ENCODE peak calls at places on chromosomes 6 and 20, in six cellular contexts. One of them, this sample, is unnamed.

GRCh38 chr6:57423468-57423867 is 106.0 kb downstream of the PRIM2 start:
- DNase-seq in fibroblast of lung: peak; percentile 1
- DNase-seq in endodermal cell: peak; percentile 76
- DNase-seq in colonic mucosa: no peak
- DNase-seq in mesenchymal stem cell: peak; percentile 18
- DNase-seq in K562: no peak
- DNase-seq in this sample: no peak

GRCh38 chr6:88636871-88637270 is 326.5 kb downstream of the RNGTT start:
- DNase-seq in K562: no peak
- DNase-seq in fibroblast of lung: no peak
- DNase-seq in mesenchymal stem cell: no peak
- DNase-seq in endodermal cell: no peak
- DNase-seq in colonic mucosa: no peak
- DNase-seq in this sample: no peak

GRCh38 chr6:111555041-111555440 is 50.6 kb downstream of the TRAF3IP2 start:
- DNase-seq in mesenchymal stem cell: no peak
- DNase-seq in K562: no peak
- DNase-seq in colonic mucosa: no peak
- DNase-seq in fibroblast of lung: peak; percentile 88
- DNase-seq in endodermal cell: no peak
- DNase-seq in this sample: peak; percentile 89

GRCh38 chr20:24452498-24453133 is 16.8 kb upstream of the SYNDIG1 start:
- DNase-seq in endodermal cell: peak; percentile 39
- DNase-seq in K562: no peak
- DNase-seq in colonic mucosa: no peak
- DNase-seq in mesenchymal stem cell: no peak
- DNase-seq in fibroblast of lung: no peak
- DNase-seq in this sample: no peak

GRCh38 chr6:32614366-32615081 is 22.7 kb upstream of the HLA-DQA1 start:
- DNase-seq in mesenchymal stem cell: no peak
- DNase-seq in fibroblast of lung: no peak
- DNase-seq in K562: no peak
- DNase-seq in endodermal cell: peak; percentile 45
- DNase-seq in colonic mucosa: no peak
- DNase-seq in this sample: no peak

GRCh38 chr6:34424200-34425131 is 1.4 kb downstream of the RPS10 start:
- DNase-seq in endodermal cell: no peak
- DNase-seq in K562: peak; percentile 51
- DNase-seq in fibroblast of lung: no peak
- DNase-seq in mesenchymal stem cell: no peak
- DNase-seq in colonic mucosa: no peak
- DNase-seq in this sample: no peak

GRCh38 chr20:57553376-57554018 is 7.4 kb upstream of the PCK1 start:
- DNase-seq in endodermal cell: no peak
- DNase-seq in fibroblast of lung: no peak
- DNase-seq in colonic mucosa: no peak
- DNase-seq in K562: no peak
- DNase-seq in mesenchymal stem cell: no peak
- DNase-seq in this sample: no peak

GRCh38 chr20:4166726-4167035 is 151.3 kb upstream of the RNF24 start:
- DNase-seq in mesenchymal stem cell: no peak
- DNase-seq in endodermal cell: no peak
- DNase-seq in K562: no peak
- DNase-seq in colonic mucosa: no peak
- DNase-seq in fibroblast of lung: no peak
- DNase-seq in this sample: no peak

GRCh38 chr20:62454936-62455673 is 20.7 kb downstream of the GATA5 start:
- DNase-seq in mesenchymal stem cell: peak; percentile 13
- DNase-seq in endodermal cell: peak; percentile 73
- DNase-seq in K562: no peak
- DNase-seq in colonic mucosa: no peak
- DNase-seq in fibroblast of lung: no peak
- DNase-seq in this sample: no peak

GRCh38 chr6:38846844-38847243 is 131.7 kb downstream of the DNAH8 start:
- DNase-seq in endodermal cell: no peak
- DNase-seq in colonic mucosa: no peak
- DNase-seq in mesenchymal stem cell: peak; percentile 2
- DNase-seq in fibroblast of lung: peak; percentile 42
- DNase-seq in K562: no peak
- DNase-seq in this sample: peak; percentile 27

GRCh38 chr6:90175627-90176538 is 120.8 kb downstream of the BACH2 start:
- DNase-seq in colonic mucosa: no peak
- DNase-seq in K562: no peak
- DNase-seq in fibroblast of lung: no peak
- DNase-seq in mesenchymal stem cell: no peak
- DNase-seq in endodermal cell: no peak
- DNase-seq in this sample: no peak

GRCh38 chr6:51336185-51336584 is 517.5 kb downstream of the TFAP2B start:
- DNase-seq in colonic mucosa: no peak
- DNase-seq in K562: no peak
- DNase-seq in fibroblast of lung: no peak
- DNase-seq in mesenchymal stem cell: no peak
- DNase-seq in endodermal cell: no peak
- DNase-seq in this sample: no peak

GRCh38 chr20:10064611-10065010 is 29.8 kb downstream of the ANKEF1 start:
- DNase-seq in fibroblast of lung: peak; percentile 39
- DNase-seq in K562: no peak
- DNase-seq in colonic mucosa: no peak
- DNase-seq in endodermal cell: no peak
- DNase-seq in mesenchymal stem cell: no peak
- DNase-seq in this sample: peak; percentile 32

GRCh38 chr6:37125779-37126553 is 44.0 kb upstream of the PIM1 start:
- DNase-seq in mesenchymal stem cell: no peak
- DNase-seq in K562: no peak
- DNase-seq in endodermal cell: peak; percentile 96
- DNase-seq in colonic mucosa: no peak
- DNase-seq in fibroblast of lung: peak; percentile 49
- DNase-seq in this sample: no peak

GRCh38 chr20:62367483-62368302 is 581 bp upstream of the LAMA5 start:
- DNase-seq in endodermal cell: peak; percentile 87
- DNase-seq in fibroblast of lung: no peak
- DNase-seq in K562: no peak
- DNase-seq in colonic mucosa: no peak
- DNase-seq in mesenchymal stem cell: no peak
- DNase-seq in this sample: no peak

GRCh38 chr20:33443006-33443511 is 504 bp downstream of the SNTA1 start:
- DNase-seq in colonic mucosa: peak; percentile 29
- DNase-seq in K562: peak; percentile 61
- DNase-seq in fibroblast of lung: no peak
- DNase-seq in endodermal cell: no peak
- DNase-seq in mesenchymal stem cell: peak; percentile 13
- DNase-seq in this sample: no peak

GRCh38 chr6:137241481-137242011 is 22.4 kb upstream of the IFNGR1 start:
- DNase-seq in fibroblast of lung: peak; percentile 76
- DNase-seq in endodermal cell: no peak
- DNase-seq in K562: no peak
- DNase-seq in mesenchymal stem cell: no peak
- DNase-seq in colonic mucosa: no peak
- DNase-seq in this sample: peak; percentile 71

GRCh38 chr20:44752099-44752931 is 6.7 kb downstream of the KCNK15 start:
- DNase-seq in fibroblast of lung: no peak
- DNase-seq in mesenchymal stem cell: no peak
- DNase-seq in K562: no peak
- DNase-seq in endodermal cell: no peak
- DNase-seq in colonic mucosa: no peak
- DNase-seq in this sample: no peak

GRCh38 chr6:51249798-51250197 is 431.1 kb downstream of the TFAP2B start:
- DNase-seq in mesenchymal stem cell: no peak
- DNase-seq in endodermal cell: no peak
- DNase-seq in fibroblast of lung: no peak
- DNase-seq in colonic mucosa: no peak
- DNase-seq in K562: no peak
- DNase-seq in this sample: no peak

GRCh38 chr6:16647422-16647821 is 113.8 kb downstream of the ATXN1 start:
- DNase-seq in fibroblast of lung: no peak
- DNase-seq in colonic mucosa: no peak
- DNase-seq in mesenchymal stem cell: no peak
- DNase-seq in endodermal cell: no peak
- DNase-seq in K562: no peak
- DNase-seq in this sample: no peak

GRCh38 chr20:62702886-62703852 is 5.5 kb upstream of the NTSR1 start:
- DNase-seq in colonic mucosa: no peak
- DNase-seq in mesenchymal stem cell: peak; percentile 87
- DNase-seq in K562: no peak
- DNase-seq in fibroblast of lung: peak; percentile 86
- DNase-seq in endodermal cell: no peak
- DNase-seq in this sample: peak; percentile 82

GRCh38 chr6:45472383-45472782 is 94.6 kb upstream of the SUPT3H start:
- DNase-seq in fibroblast of lung: peak; percentile 66
- DNase-seq in mesenchymal stem cell: peak; percentile 57
- DNase-seq in colonic mucosa: no peak
- DNase-seq in endodermal cell: no peak
- DNase-seq in K562: no peak
- DNase-seq in this sample: peak; percentile 54

GRCh38 chr6:29977425-29977727 is 35.0 kb downstream of the HLA-A start:
- DNase-seq in mesenchymal stem cell: no peak
- DNase-seq in endodermal cell: no peak
- DNase-seq in fibroblast of lung: no peak
- DNase-seq in K562: no peak
- DNase-seq in colonic mucosa: no peak
- DNase-seq in this sample: no peak
- H3K9ac ChIP-seq in mesenchymal stem cell: peak overlapping the region; percentile 92
- H3K9ac ChIP-seq in endodermal cell: peak overlapping the region; percentile 50
- H3K9ac ChIP-seq in fibroblast of lung: peak overlapping the region; percentile 64
- H3K9ac ChIP-seq in K562: peak overlapping the region; percentile 93
- H3K9ac ChIP-seq in colonic mucosa: peak overlapping the region; percentile 71
- H3K9ac ChIP-seq in this sample: peak overlapping the region; percentile 75

GRCh38 chr20:41654884-41655283 is 36.7 kb upstream of the CHD6 start:
- DNase-seq in mesenchymal stem cell: peak; percentile 5
- DNase-seq in K562: no peak
- DNase-seq in endodermal cell: peak; percentile 90
- DNase-seq in fibroblast of lung: peak; percentile 7
- DNase-seq in colonic mucosa: no peak
- DNase-seq in this sample: no peak
- H3K4me3 ChIP-seq in mesenchymal stem cell: no peak overlapping the region
- H3K4me3 ChIP-seq in K562: no peak overlapping the region
- H3K4me3 ChIP-seq in endodermal cell: no peak overlapping the region
- H3K4me3 ChIP-seq in fibroblast of lung: no peak overlapping the region
- H3K4me3 ChIP-seq in colonic mucosa: no peak overlapping the region
- H3K4me3 ChIP-seq in this sample: no peak overlapping the region

DNA sequence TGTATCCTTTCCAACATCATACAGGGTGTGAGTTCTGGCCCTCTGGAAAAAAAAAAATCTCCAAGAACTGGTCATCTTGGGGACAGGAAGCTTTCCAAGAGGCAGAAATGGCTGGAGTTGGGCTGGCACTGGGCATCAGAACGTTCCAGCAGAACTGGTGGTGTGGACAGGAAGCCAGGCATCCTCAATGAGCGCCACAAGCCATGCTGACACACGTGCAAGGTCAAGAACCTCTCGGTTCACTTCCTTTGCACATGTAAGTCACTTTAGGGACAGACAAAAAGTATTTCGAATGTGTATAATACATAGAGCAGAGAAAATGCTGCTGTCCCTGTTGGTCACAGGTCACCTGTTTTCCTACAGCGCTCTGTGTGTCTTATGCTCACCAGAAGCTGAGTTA is 27.3 kb upstream of the RIN2 start:
- DNase-seq in K562: no peak
- DNase-seq in endodermal cell: no peak
- DNase-seq in colonic mucosa: no peak
- DNase-seq in mesenchymal stem cell: no peak
- DNase-seq in fibroblast of lung: no peak
- DNase-seq in this sample: no peak
- H3K9ac ChIP-seq in K562: no peak overlapping the region
- H3K9ac ChIP-seq in endodermal cell: no peak overlapping the region
- H3K9ac ChIP-seq in colonic mucosa: no peak overlapping the region
- H3K9ac ChIP-seq in mesenchymal stem cell: no peak overlapping the region
- H3K9ac ChIP-seq in fibroblast of lung: no peak overlapping the region
- H3K9ac ChIP-seq in this sample: no peak overlapping the region

GRCh38 chr20:31968299-31969126 is 562 bp downstream of the XKR7 start:
- DNase-seq in endodermal cell: peak; percentile 99
- DNase-seq in mesenchymal stem cell: peak; percentile 76
- DNase-seq in fibroblast of lung: peak; percentile 54
- DNase-seq in K562: peak; percentile 96
- DNase-seq in colonic mucosa: peak; percentile 67
- DNase-seq in this sample: peak; percentile 19

GRCh38 chr20:31966991-31967655 is 828 bp upstream of the XKR7 start:
- DNase-seq in mesenchymal stem cell: no peak
- DNase-seq in endodermal cell: no peak
- DNase-seq in colonic mucosa: no peak
- DNase-seq in K562: no peak
- DNase-seq in fibroblast of lung: no peak
- DNase-seq in this sample: no peak

GRCh38 chr20:31972481-31973386 is 4.8 kb downstream of the XKR7 start:
- DNase-seq in K562: no peak
- DNase-seq in fibroblast of lung: no peak
- DNase-seq in colonic mucosa: no peak
- DNase-seq in mesenchymal stem cell: no peak
- DNase-seq in endodermal cell: peak; percentile 60
- DNase-seq in this sample: no peak

GRCh38 chr20:31962741-31963140 is 5.2 kb upstream of the XKR7 start:
- DNase-seq in mesenchymal stem cell: no peak
- DNase-seq in fibroblast of lung: no peak
- DNase-seq in endodermal cell: no peak
- DNase-seq in K562: no peak
- DNase-seq in colonic mucosa: no peak
- DNase-seq in this sample: no peak

GRCh38 chr20:31967830-31968249 is at the start of gene XKR7:
- DNase-seq in endodermal cell: peak; percentile 79
- DNase-seq in K562: peak; percentile 56
- DNase-seq in fibroblast of lung: no peak
- DNase-seq in mesenchymal stem cell: no peak
- DNase-seq in colonic mucosa: no peak
- DNase-seq in this sample: no peak
- H3K4me3 ChIP-seq in endodermal cell: peak within 1 kb of the TSS; percentile 64
- H3K4me3 ChIP-seq in K562: peak within 1 kb of the TSS; percentile 22
- H3K4me3 ChIP-seq in fibroblast of lung: no peak within 1 kb of the TSS
- H3K4me3 ChIP-seq in mesenchymal stem cell: no peak within 1 kb of the TSS
- H3K4me3 ChIP-seq in colonic mucosa: no peak within 1 kb of the TSS
- H3K4me3 ChIP-seq in this sample: peak within 1 kb of the TSS; percentile 33

GRCh38 chr6:95093154-95093553 is 484.2 kb upstream of the MANEA start:
- DNase-seq in fibroblast of lung: peak; percentile 54
- DNase-seq in endodermal cell: no peak
- DNase-seq in K562: no peak
- DNase-seq in colonic mucosa: no peak
- DNase-seq in mesenchymal stem cell: no peak
- DNase-seq in this sample: peak; percentile 37
- H3K9ac ChIP-seq in fibroblast of lung: no peak overlapping the region
- H3K9ac ChIP-seq in endodermal cell: no peak overlapping the region
- H3K9ac ChIP-seq in K562: no peak overlapping the region
- H3K9ac ChIP-seq in colonic mucosa: no peak overlapping the region
- H3K9ac ChIP-seq in mesenchymal stem cell: no peak overlapping the region
- H3K9ac ChIP-seq in this sample: peak overlapping the region; percentile 38

DNA sequence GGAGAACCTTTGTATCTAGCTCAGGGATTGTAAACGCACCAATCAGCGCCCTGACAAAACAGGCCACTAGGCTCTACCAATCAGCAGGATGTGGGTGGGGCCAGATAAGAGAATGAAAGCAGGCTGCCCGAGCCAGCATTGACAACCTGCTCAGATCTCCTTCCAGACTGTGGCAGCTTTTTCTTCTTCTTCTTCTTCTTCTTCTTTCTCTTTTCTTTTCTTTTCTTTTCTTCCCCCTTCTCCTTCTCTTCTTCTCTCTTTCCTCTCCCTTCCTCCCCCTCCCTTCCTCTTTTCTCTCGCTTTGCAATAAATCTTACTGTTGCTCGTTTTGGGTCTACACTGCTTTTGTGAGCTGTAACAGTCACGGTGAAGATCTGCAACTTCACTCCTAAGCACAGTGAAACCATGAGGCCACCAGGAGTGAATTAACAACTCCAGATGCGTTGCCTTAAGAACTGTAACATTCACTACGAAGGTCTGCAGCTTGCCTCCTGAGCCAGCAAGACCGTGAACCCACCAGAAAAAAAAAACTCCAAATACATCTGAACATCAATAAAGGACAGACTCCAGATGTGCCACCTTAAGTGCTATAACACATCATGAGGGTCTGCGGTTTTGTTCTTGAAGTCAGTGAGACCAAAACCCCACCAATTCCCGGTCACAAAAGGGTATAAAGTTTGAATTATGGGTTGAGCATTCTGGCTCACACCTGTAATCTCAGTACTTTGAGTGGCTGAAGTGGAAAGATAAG is 19.6 kb upstream of the SERPINB1 start:
- DNase-seq in K562: no peak
- DNase-seq in colonic mucosa: no peak
- DNase-seq in fibroblast of lung: no peak
- DNase-seq in mesenchymal stem cell: no peak
- DNase-seq in endodermal cell: peak; percentile 36
- DNase-seq in this sample: no peak
- H3K4me3 ChIP-seq in K562: no peak overlapping the region
- H3K4me3 ChIP-seq in colonic mucosa: no peak overlapping the region
- H3K4me3 ChIP-seq in fibroblast of lung: no peak overlapping the region
- H3K4me3 ChIP-seq in mesenchymal stem cell: no peak overlapping the region
- H3K4me3 ChIP-seq in endodermal cell: peak overlapping the region; percentile 51
- H3K4me3 ChIP-seq in this sample: no peak overlapping the region

This sample was measured in astrocyte.